ENCODE peak calls at places on chromosomes 4 and X, in seven cellular contexts. One of them, this sample, is unnamed.

GRCh38 chr4:70768301-70768948 is 46.7 kb downstream of the RUFY3 start:
- DNase-seq in DMS153: no peak
- DNase-seq in hypothalamus: no peak
- DNase-seq in KG1: no peak
- DNase-seq in Jurkat, Clone E6-1: no peak
- DNase-seq in COR-L47: no peak
- DNase-seq in AG20443: peak; percentile 12
- DNase-seq in this sample: no peak

GRCh38 chrX:39577976-39578962 is 519.5 kb downstream of the BCOR start:
- DNase-seq in hypothalamus: no peak
- DNase-seq in KG1: no peak
- DNase-seq in AG20443: no peak
- DNase-seq in DMS153: no peak
- DNase-seq in Jurkat, Clone E6-1: peak; percentile 50
- DNase-seq in COR-L47: no peak
- DNase-seq in this sample: no peak

GRCh38 chr4:156774422-156774821 is 197.2 kb downstream of the PDGFC start:
- DNase-seq in KG1: no peak
- DNase-seq in COR-L47: no peak
- DNase-seq in AG20443: peak; percentile 66
- DNase-seq in Jurkat, Clone E6-1: no peak
- DNase-seq in hypothalamus: no peak
- DNase-seq in DMS153: no peak
- DNase-seq in this sample: no peak

GRCh38 chrX:48945517-48946348 is 11.7 kb downstream of the OTUD5 start:
- DNase-seq in Jurkat, Clone E6-1: no peak
- DNase-seq in KG1: no peak
- DNase-seq in COR-L47: no peak
- DNase-seq in hypothalamus: peak; percentile 1
- DNase-seq in DMS153: no peak
- DNase-seq in AG20443: peak; percentile 65
- DNase-seq in this sample: peak; percentile 20

GRCh38 chr4:138037716-138038115 is 204.4 kb downstream of the SLC7A11 start:
- DNase-seq in AG20443: peak; percentile 70
- DNase-seq in KG1: no peak
- DNase-seq in Jurkat, Clone E6-1: no peak
- DNase-seq in DMS153: no peak
- DNase-seq in COR-L47: no peak
- DNase-seq in hypothalamus: no peak
- DNase-seq in this sample: no peak

GRCh38 chr4:158254328-158254727 is 44.0 kb downstream of the TMEM144 start:
- DNase-seq in AG20443: no peak
- DNase-seq in hypothalamus: no peak
- DNase-seq in KG1: no peak
- DNase-seq in DMS153: no peak
- DNase-seq in COR-L47: no peak
- DNase-seq in Jurkat, Clone E6-1: no peak
- DNase-seq in this sample: peak; percentile 47

GRCh38 chr4:48546336-48546735 is 56.3 kb downstream of the ZAR1 start:
- DNase-seq in DMS153: no peak
- DNase-seq in hypothalamus: no peak
- DNase-seq in AG20443: peak; percentile 29
- DNase-seq in KG1: no peak
- DNase-seq in COR-L47: peak; percentile 29
- DNase-seq in Jurkat, Clone E6-1: peak; percentile 38
- DNase-seq in this sample: peak; percentile 5

GRCh38 chrX:104343408-104344129 is 88.8 kb upstream of the ESX1 start:
- DNase-seq in hypothalamus: no peak
- DNase-seq in AG20443: peak; percentile 37
- DNase-seq in DMS153: no peak
- DNase-seq in COR-L47: no peak
- DNase-seq in KG1: no peak
- DNase-seq in Jurkat, Clone E6-1: peak; percentile 50
- DNase-seq in this sample: peak; percentile 29

GRCh38 chr4:147311956-147312355 is 168.9 kb upstream of the EDNRA start:
- DNase-seq in KG1: no peak
- DNase-seq in AG20443: no peak
- DNase-seq in hypothalamus: no peak
- DNase-seq in DMS153: no peak
- DNase-seq in Jurkat, Clone E6-1: no peak
- DNase-seq in COR-L47: no peak
- DNase-seq in this sample: no peak

GRCh38 chr4:186068581-186069402 is at the start of gene TLR3:
- DNase-seq in AG20443: peak; percentile 25
- DNase-seq in DMS153: no peak
- DNase-seq in COR-L47: no peak
- DNase-seq in Jurkat, Clone E6-1: peak; percentile 16
- DNase-seq in hypothalamus: no peak
- DNase-seq in KG1: no peak
- DNase-seq in this sample: no peak

GRCh38 chrX:105220636-105221035 is at the start of gene TEX13A:
- DNase-seq in KG1: no peak
- DNase-seq in hypothalamus: no peak
- DNase-seq in AG20443: no peak
- DNase-seq in Jurkat, Clone E6-1: no peak
- DNase-seq in DMS153: no peak
- DNase-seq in COR-L47: no peak
- DNase-seq in this sample: no peak

GRCh38 chr4:185249105-185249504 is 39.7 kb downstream of the SNX25 start:
- DNase-seq in KG1: no peak
- DNase-seq in COR-L47: no peak
- DNase-seq in AG20443: no peak
- DNase-seq in hypothalamus: no peak
- DNase-seq in Jurkat, Clone E6-1: no peak
- DNase-seq in DMS153: no peak
- DNase-seq in this sample: no peak

GRCh38 chr4:121070696-121071639 is 1.4 kb downstream of the NDNF start:
- DNase-seq in KG1: no peak
- DNase-seq in DMS153: no peak
- DNase-seq in Jurkat, Clone E6-1: no peak
- DNase-seq in AG20443: peak; percentile 71
- DNase-seq in hypothalamus: peak; percentile 30
- DNase-seq in COR-L47: peak; percentile 2
- DNase-seq in this sample: peak; percentile 3

GRCh38 chrX:39883664-39884063 is 214.1 kb downstream of the BCOR start:
- DNase-seq in Jurkat, Clone E6-1: no peak
- DNase-seq in hypothalamus: no peak
- DNase-seq in DMS153: no peak
- DNase-seq in COR-L47: no peak
- DNase-seq in KG1: no peak
- DNase-seq in AG20443: no peak
- DNase-seq in this sample: no peak

GRCh38 chrX:38970845-38971244 is 169.6 kb downstream of the MID1IP1 start:
- DNase-seq in hypothalamus: no peak
- DNase-seq in Jurkat, Clone E6-1: no peak
- DNase-seq in DMS153: no peak
- DNase-seq in KG1: no peak
- DNase-seq in AG20443: no peak
- DNase-seq in COR-L47: no peak
- DNase-seq in this sample: no peak

GRCh38 chr4:58809366-58809765 is 1699.2 kb upstream of the IGFBP7 start:
- DNase-seq in hypothalamus: no peak
- DNase-seq in DMS153: no peak
- DNase-seq in Jurkat, Clone E6-1: no peak
- DNase-seq in KG1: no peak
- DNase-seq in AG20443: no peak
- DNase-seq in COR-L47: no peak
- DNase-seq in this sample: no peak

GRCh38 chr4:80140237-80140636 is 57.1 kb upstream of the PRDM8 start:
- DNase-seq in DMS153: no peak
- DNase-seq in hypothalamus: no peak
- DNase-seq in Jurkat, Clone E6-1: no peak
- DNase-seq in COR-L47: no peak
- DNase-seq in KG1: no peak
- DNase-seq in AG20443: no peak
- DNase-seq in this sample: no peak

GRCh38 chrX:24392709-24393108 is 32.3 kb downstream of the SUPT20HL1 start:
- DNase-seq in hypothalamus: no peak
- DNase-seq in Jurkat, Clone E6-1: no peak
- DNase-seq in KG1: no peak
- DNase-seq in DMS153: no peak
- DNase-seq in AG20443: peak; percentile 23
- DNase-seq in COR-L47: no peak
- DNase-seq in this sample: no peak

GRCh38 chr4:67697860-67698655 is 2.9 kb downstream of the UBA6 start:
- DNase-seq in COR-L47: no peak
- DNase-seq in hypothalamus: no peak
- DNase-seq in Jurkat, Clone E6-1: no peak
- DNase-seq in AG20443: no peak
- DNase-seq in KG1: no peak
- DNase-seq in DMS153: no peak
- DNase-seq in this sample: no peak

GRCh38 chrX:50941638-50942037 is 31.1 kb downstream of the BMP15 start:
- DNase-seq in hypothalamus: no peak
- DNase-seq in DMS153: no peak
- DNase-seq in AG20443: peak; percentile 5
- DNase-seq in Jurkat, Clone E6-1: no peak
- DNase-seq in KG1: no peak
- DNase-seq in COR-L47: no peak
- DNase-seq in this sample: peak; percentile 0

GRCh38 chr4:108763226-108763593 is 357 bp upstream of the ETNPPL start:
- DNase-seq in hypothalamus: no peak
- DNase-seq in Jurkat, Clone E6-1: no peak
- DNase-seq in COR-L47: no peak
- DNase-seq in DMS153: no peak
- DNase-seq in KG1: no peak
- DNase-seq in AG20443: no peak
- DNase-seq in this sample: no peak

GRCh38 chrX:145848857-145849256 is 31.2 kb downstream of the SLITRK2 start:
- DNase-seq in Jurkat, Clone E6-1: no peak
- DNase-seq in hypothalamus: no peak
- DNase-seq in KG1: no peak
- DNase-seq in DMS153: no peak
- DNase-seq in AG20443: no peak
- DNase-seq in COR-L47: no peak
- DNase-seq in this sample: no peak

GRCh38 chr4:180028682-180029081 is 2214.5 kb upstream of the TENM3 start:
- DNase-seq in DMS153: no peak
- DNase-seq in AG20443: no peak
- DNase-seq in hypothalamus: no peak
- DNase-seq in COR-L47: peak; percentile 7
- DNase-seq in KG1: no peak
- DNase-seq in Jurkat, Clone E6-1: peak; percentile 60
- DNase-seq in this sample: peak; percentile 33

GRCh38 chr4:184361443-184361842 is 112.9 kb downstream of the IRF2 start:
- DNase-seq in AG20443: peak; percentile 53
- DNase-seq in DMS153: no peak
- DNase-seq in KG1: no peak
- DNase-seq in Jurkat, Clone E6-1: no peak
- DNase-seq in hypothalamus: no peak
- DNase-seq in COR-L47: no peak
- DNase-seq in this sample: no peak

GRCh38 chrX:72609313-72609712 is 36.7 kb upstream of the HDAC8 start:
- DNase-seq in hypothalamus: no peak
- DNase-seq in DMS153: no peak
- DNase-seq in AG20443: peak; percentile 7
- DNase-seq in Jurkat, Clone E6-1: peak; percentile 1
- DNase-seq in KG1: no peak
- DNase-seq in COR-L47: no peak
- DNase-seq in this sample: no peak

GRCh38 chrX:74133156-74133796 is 170.7 kb upstream of the ZCCHC13 start:
- DNase-seq in AG20443: peak; percentile 62
- DNase-seq in Jurkat, Clone E6-1: peak; percentile 46
- DNase-seq in COR-L47: peak; percentile 39
- DNase-seq in KG1: no peak
- DNase-seq in DMS153: peak; percentile 14
- DNase-seq in hypothalamus: no peak
- DNase-seq in this sample: peak; percentile 54

GRCh38 chr4:24248674-24249644 is 335.4 kb downstream of the DHX15 start:
- DNase-seq in KG1: no peak
- DNase-seq in AG20443: no peak
- DNase-seq in Jurkat, Clone E6-1: no peak
- DNase-seq in hypothalamus: no peak
- DNase-seq in DMS153: no peak
- DNase-seq in COR-L47: no peak
- DNase-seq in this sample: no peak

GRCh38 chrX:129791961-129792570 is 12.3 kb downstream of the SASH3 start:
- DNase-seq in DMS153: peak; percentile 87
- DNase-seq in AG20443: no peak
- DNase-seq in COR-L47: no peak
- DNase-seq in hypothalamus: no peak
- DNase-seq in Jurkat, Clone E6-1: no peak
- DNase-seq in KG1: no peak
- DNase-seq in this sample: no peak